ENCODE peak calls at places on chromosomes 7 and 10, in ten cellular contexts. K is hepatocyte; P is heart left ventricle; G is thoracic aorta; F is DND-41; W is upper lobe of right lung; I is NT2/D1; C is CD4-positive, alpha-beta memory T cell; Q is neuronal stem cell; D is GM06990. L is an unnamed sample.

GRCh38 chr7:22572292-22572691 is 72.3 kb upstream of the STEAP1B start:
- DNase-seq in K (no peak), P (no peak), G (no peak), F (no peak), W (no peak), I (no peak), C (no peak), Q (no peak), D (no peak), L (no peak)

GRCh38 chr10:72261323-72262018 is 12.3 kb upstream of the DDIT4 start:
- DNase-seq in K (peak; percentile 73), P (no peak), G (no peak), F (no peak), W (no peak), I (no peak), C (peak; percentile 22), Q (no peak), D (no peak), L (no peak)

GRCh38 chr7:126079581-126079980 is 1150.0 kb upstream of the POT1 start:
- DNase-seq in K (no peak), P (no peak), G (no peak), F (no peak), W (no peak), I (no peak), C (no peak), Q (no peak), D (peak; percentile 1), L (no peak)

GRCh38 chr7:132402096-132402495 is 174.2 kb downstream of the PLXNA4 start:
- DNase-seq in K (no peak), P (peak; percentile 52), G (no peak), F (no peak), W (no peak), I (no peak), C (no peak), Q (no peak), D (no peak), L (no peak)

GRCh38 chr7:103660455-103661371 is 214.7 kb upstream of the SLC26A5 start:
- DNase-seq in K (peak; percentile 71), P (no peak), G (no peak), F (no peak), W (no peak), I (no peak), C (no peak), Q (peak; percentile 6), D (no peak), L (no peak)

GRCh38 chr7:66330961-66331360 is 125.8 kb downstream of the TPST1 start:
- DNase-seq in K (peak; percentile 16), P (peak; percentile 86), G (no peak), F (no peak), W (no peak), I (no peak), C (no peak), Q (no peak), D (no peak), L (no peak)

GRCh38 chr10:129365767-129366400 is 101.2 kb upstream of the MGMT start:
- DNase-seq in K (no peak), P (no peak), G (no peak), F (peak; percentile 24), W (no peak), I (no peak), C (no peak), Q (no peak), D (no peak), L (no peak)

GRCh38 chr7:130904792-130905191 is 170.8 kb upstream of the KLF14 start:
- DNase-seq in K (no peak), P (no peak), G (no peak), F (no peak), W (no peak), I (no peak), C (no peak), Q (no peak), D (no peak), L (no peak)

GRCh38 chr10:32972929-32973328 is 14.9 kb upstream of the ITGB1 start:
- DNase-seq in K (no peak), P (no peak), G (no peak), F (no peak), W (no peak), I (no peak), C (no peak), Q (no peak), D (no peak), L (no peak)

GRCh38 chr10:77836299-77836820 is 90.2 kb downstream of the DLG5 start:
- DNase-seq in K (no peak), P (peak; percentile 70), G (no peak), F (peak; percentile 90), W (no peak), I (no peak), C (peak; percentile 91), Q (no peak), D (peak; percentile 40), L (no peak)

GRCh38 chr7:148503900-148504487 is 86.6 kb upstream of the C7orf33 start:
- DNase-seq in K (peak; percentile 42), P (no peak), G (no peak), F (no peak), W (no peak), I (peak; percentile 30), C (peak; percentile 43), Q (no peak), D (no peak), L (no peak)

GRCh38 chr10:71780722-71781121 is 7.4 kb upstream of the VSIR start:
- DNase-seq in K (no peak), P (no peak), G (no peak), F (no peak), W (no peak), I (no peak), C (no peak), Q (no peak), D (no peak), L (no peak)

GRCh38 chr7:115831371-115831770 is 199.2 kb downstream of the TFEC start:
- DNase-seq in K (no peak), P (no peak), G (no peak), F (no peak), W (no peak), I (no peak), C (no peak), Q (no peak), D (no peak), L (no peak)

GRCh38 chr7:152140067-152140466 is 114.6 kb downstream of the GALNT11 start:
- DNase-seq in K (no peak), P (no peak), G (no peak), F (no peak), W (no peak), I (no peak), C (no peak), Q (no peak), D (no peak), L (no peak)

GRCh38 chr7:152140560-152140959 is 115.1 kb downstream of the GALNT11 start:
- DNase-seq in K (no peak), P (no peak), G (no peak), F (no peak), W (no peak), I (no peak), C (no peak), Q (no peak), D (no peak), L (no peak)

GRCh38 chr7:152133804-152134203 is 108.3 kb downstream of the GALNT11 start:
- DNase-seq in K (no peak), P (no peak), G (no peak), F (no peak), W (no peak), I (no peak), C (no peak), Q (no peak), D (no peak), L (no peak)

GRCh38 chr7:152136623-152137022 is 111.1 kb downstream of the GALNT11 start:
- DNase-seq in K (peak; percentile 46), P (no peak), G (no peak), F (no peak), W (no peak), I (no peak), C (no peak), Q (no peak), D (no peak), L (no peak)

GRCh38 chr7:152137476-152138025 is 112.1 kb downstream of the GALNT11 start:
- DNase-seq in K (no peak), P (no peak), G (no peak), F (no peak), W (no peak), I (no peak), C (no peak), Q (no peak), D (no peak), L (no peak)
- H3K36me3 ChIP-seq in K (no peaks in the 10 kb centered on the region), P (peaks cover 86% of the 10 kb centered on the region), G (peaks cover 38% of the 10 kb centered on the region), F (peaks cover 75% of the 10 kb centered on the region), W (peaks cover 61% of the 10 kb centered on the region), I (peaks cover 31% of the 10 kb centered on the region), C (peaks cover 49% of the 10 kb centered on the region), Q (peaks cover 16% of the 10 kb centered on the region), D (peaks cover 19% of the 10 kb centered on the region), L (peaks cover 69% of the 10 kb centered on the region)

DNA sequence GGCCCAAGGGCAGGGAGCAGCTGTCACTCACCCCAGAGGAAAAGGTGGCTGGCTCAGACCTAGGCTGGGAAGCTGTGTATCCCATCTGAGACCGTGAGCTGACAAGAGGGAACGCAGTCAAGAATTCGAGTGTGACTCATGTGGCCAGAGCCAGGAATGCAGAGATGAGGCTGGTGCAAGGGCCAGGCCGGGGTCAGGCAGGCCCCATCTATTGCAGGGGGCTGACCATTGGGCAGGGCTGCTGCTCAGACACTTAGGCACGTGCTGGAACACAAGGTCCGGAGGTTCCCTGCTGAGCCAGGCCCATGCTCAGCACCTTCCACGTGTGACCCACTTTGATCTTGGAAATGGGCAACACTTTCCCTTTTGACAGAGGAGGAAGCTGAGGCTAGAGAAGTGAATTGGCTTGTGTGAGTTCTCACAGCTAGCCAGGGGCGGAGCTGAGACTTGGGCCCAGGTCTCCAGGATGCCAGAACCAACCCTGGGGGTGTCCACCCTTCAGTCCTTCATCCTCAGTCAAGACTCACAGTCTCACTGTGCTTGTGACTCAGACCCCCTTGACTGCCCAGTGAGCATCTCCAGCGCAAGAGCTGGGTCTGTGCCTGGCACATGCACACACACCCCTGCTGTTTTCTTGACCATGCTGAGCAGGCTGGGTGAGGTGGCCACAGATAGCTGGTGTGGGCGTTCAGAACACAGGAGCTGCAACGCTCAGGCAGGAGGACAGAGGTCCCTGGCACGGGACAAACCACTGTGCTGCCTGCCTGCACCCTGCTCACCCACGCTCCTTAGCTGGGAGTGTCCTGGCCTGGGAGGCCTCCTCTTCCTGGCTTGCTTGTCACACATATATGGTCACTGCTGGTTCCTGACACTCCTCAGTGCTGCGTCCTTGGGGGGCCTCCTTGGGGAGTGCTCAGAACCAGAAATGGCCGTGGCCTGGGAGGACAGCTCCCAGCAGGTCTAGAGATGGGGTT is 47.6 kb upstream of the PPIF start:
- DNase-seq in K (no peak), P (no peak), G (no peak), F (no peak), W (no peak), I (no peak), C (no peak), Q (no peak), D (no peak), L (no peak)
- H3K36me3 ChIP-seq in K (no peaks in the 10 kb centered on the region), P (peaks cover 100% of the 10 kb centered on the region), G (peaks cover 58% of the 10 kb centered on the region), F (peaks cover 90% of the 10 kb centered on the region), W (peaks cover 96% of the 10 kb centered on the region), I (peaks cover 87% of the 10 kb centered on the region), C (peaks cover 39% of the 10 kb centered on the region), Q (peaks cover 79% of the 10 kb centered on the region), D (peaks cover 69% of the 10 kb centered on the region), L (peaks cover 100% of the 10 kb centered on the region)

GRCh38 chr7:1468899-1469298 is 9.6 kb upstream of the MICALL2 start:
- DNase-seq in K (no peak), P (no peak), G (no peak), F (no peak), W (no peak), I (no peak), C (no peak), Q (no peak), D (no peak), L (no peak)
- H3K36me3 ChIP-seq in K (no peaks in the 10 kb centered on the region), P (peaks cover 44% of the 10 kb centered on the region), G (peaks cover 34% of the 10 kb centered on the region), F (peaks cover 42% of the 10 kb centered on the region), W (peaks cover 40% of the 10 kb centered on the region), I (peaks cover 62% of the 10 kb centered on the region), C (no peaks in the 10 kb centered on the region), Q (peaks cover 20% of the 10 kb centered on the region), D (peaks cover 24% of the 10 kb centered on the region), L (peaks cover 50% of the 10 kb centered on the region)

GRCh38 chr10:69459893-69460575 is 8.8 kb downstream of the TSPAN15 start:
- DNase-seq in K (no peak), P (no peak), G (no peak), F (no peak), W (no peak), I (no peak), C (no peak), Q (no peak), D (no peak), L (no peak)
- H3K36me3 ChIP-seq in K (no peaks in the 10 kb centered on the region), P (no peaks in the 10 kb centered on the region), G (no peaks in the 10 kb centered on the region), F (no peaks in the 10 kb centered on the region), W (no peaks in the 10 kb centered on the region), I (no peaks in the 10 kb centered on the region), C (no peaks in the 10 kb centered on the region), Q (no peaks in the 10 kb centered on the region), D (no peaks in the 10 kb centered on the region), L (no peaks in the 10 kb centered on the region)